ENCODE peak calls at places on chromosomes 4 and X, in four cellular contexts. S is tibial nerve, J is tibial artery, T is WERI-Rb-1. C is an unnamed sample.

GRCh38 chrX:11103006-11103405 is 8.1 kb upstream of the HCCS start:
- DNase-seq in S (no peak), J (no peak), T (no peak), C (no peak)

GRCh38 chrX:10119399-10119990 is 37.3 kb upstream of the CLCN4 start:
- DNase-seq in T (peak; percentile 64), S (peak; percentile 37), J (peak; percentile 71), C (peak; percentile 74)

GRCh38 chr4:95450294-95450693 is 98.5 kb downstream of the UNC5C start:
- DNase-seq in T (no peak), S (no peak), J (no peak), C (no peak)

GRCh38 chr4:117331817-117332216 is 246.4 kb upstream of the TRAM1L1 start:
- DNase-seq in S (no peak), J (no peak), T (no peak), C (no peak)

GRCh38 chr4:24160358-24160757 is 270.5 kb upstream of the PPARGC1A start:
- DNase-seq in T (no peak), J (no peak), S (no peak), C (no peak)

GRCh38 chr4:82892467-82892802 is 1.5 kb upstream of the SEC31A start:
- DNase-seq in J (no peak), S (no peak), T (no peak), C (no peak)

GRCh38 chrX:133983974-133984578 is 1.3 kb downstream of the GPC3 start:
- DNase-seq in S (no peak), T (no peak), J (no peak), C (no peak)

GRCh38 chr4:171157462-171158082 is 655.6 kb upstream of the GALNTL6 start:
- DNase-seq in S (no peak), J (no peak), T (no peak), C (no peak)

GRCh38 chrX:72142094-72142843 is 10.6 kb upstream of the RTL5 start:
- DNase-seq in J (no peak), S (no peak), T (peak; percentile 82), C (no peak)

GRCh38 chrX:74500067-74500466 is 78.8 kb downstream of the SLC16A2 start:
- DNase-seq in T (no peak), J (no peak), S (no peak), C (no peak)

GRCh38 chr4:155761916-155762315 is 3.1 kb downstream of the GUCY1B1 start:
- DNase-seq in S (no peak), T (no peak), J (no peak), C (no peak)

GRCh38 chrX:8629871-8630270 is 102.1 kb downstream of the ANOS1 start:
- DNase-seq in J (no peak), T (no peak), S (no peak), C (no peak)

GRCh38 chr4:166197166-166197565 is 324.1 kb downstream of the TLL1 start:
- DNase-seq in T (no peak), S (no peak), J (no peak), C (no peak)

GRCh38 chrX:134780908-134781307 is 122.6 kb upstream of the PLAC1 start:
- DNase-seq in T (no peak), S (no peak), J (no peak), C (no peak)

GRCh38 chr4:21181716-21182115 is 481.5 kb downstream of the PACRGL start:
- DNase-seq in T (no peak), S (no peak), J (no peak), C (no peak)

GRCh38 chr4:1576961-1577814 is 106.9 kb downstream of the FAM53A start:
- DNase-seq in J (no peak), S (no peak), T (no peak), C (no peak)

GRCh38 chr4:56757270-56757746 is 64.2 kb downstream of the SPINK2 start:
- DNase-seq in J (peak; percentile 22), T (peak; percentile 53), S (no peak), C (no peak)

GRCh38 chrX:31227250-31227649 is 155.4 kb upstream of the FTHL17 start:
- DNase-seq in T (no peak), J (no peak), S (no peak), C (no peak)

GRCh38 chrX:129606918-129607317 is 47.8 kb downstream of the APLN start:
- DNase-seq in J (peak; percentile 33), T (peak; percentile 47), S (peak; percentile 19), C (peak; percentile 77)

GRCh38 chrX:15404712-15405111 is 20.5 kb upstream of the VEGFD start:
- DNase-seq in S (peak; percentile 16), J (peak; percentile 41), T (no peak), C (no peak)

GRCh38 chr4:1012031-1012739 is 759 bp downstream of the FGFRL1 start:
- DNase-seq in T (peak; percentile 84), J (no peak), S (peak; percentile 23), C (no peak)

GRCh38 chrX:130704053-130705038 is 198.7 kb downstream of the ENOX2 start:
- DNase-seq in T (no peak), S (no peak), J (no peak), C (no peak)

GRCh38 chrX:39653656-39654055 is 444.1 kb downstream of the BCOR start:
- DNase-seq in T (peak; percentile 66), J (no peak), S (no peak), C (no peak)

GRCh38 chrX:151488677-151489076 is 74.8 kb upstream of the PASD1 start:
- DNase-seq in J (no peak), S (no peak), T (peak; percentile 27), C (no peak)

GRCh38 chr4:77697860-77698599 is 92.4 kb downstream of the CXCL13 start:
- DNase-seq in J (no peak), T (peak; percentile 19), S (no peak), C (no peak)

GRCh38 chr4:41874398-41874797 is 60.8 kb upstream of the TMEM33 start:
- DNase-seq in S (no peak), J (no peak), T (no peak), C (no peak)

GRCh38 chr4:146330392-146330791 is 116.1 kb downstream of the REELD1 start:
- DNase-seq in S (no peak), J (no peak), T (no peak), C (no peak)

DNA sequence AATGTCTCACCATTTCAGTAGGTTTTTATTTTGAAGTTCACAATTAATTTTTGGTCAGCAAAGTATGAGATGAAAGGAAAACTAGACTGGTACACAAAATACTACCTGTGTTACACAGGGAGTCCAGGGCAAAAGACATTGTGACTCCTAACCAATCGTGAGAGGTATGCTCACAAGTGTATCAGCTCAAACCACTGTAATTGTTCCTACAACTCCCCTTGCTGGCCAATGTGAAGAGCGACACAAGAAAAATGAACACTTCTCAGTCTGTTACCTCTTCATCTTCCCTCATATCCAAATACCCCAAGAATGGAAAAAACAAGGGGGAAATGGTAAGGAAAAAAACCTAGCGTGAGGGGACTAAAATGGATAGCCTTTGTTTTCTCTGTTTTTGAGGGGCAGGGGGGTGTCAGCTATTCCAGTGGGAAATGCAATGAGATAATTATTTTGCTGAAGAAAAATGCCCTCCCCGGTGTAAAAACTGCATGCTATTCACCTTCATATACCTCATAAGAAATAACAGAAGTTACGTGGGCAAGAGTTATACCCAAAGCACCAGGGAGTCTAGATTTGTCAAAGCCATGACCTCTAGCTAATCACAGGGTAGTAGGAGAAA is 30.6 kb upstream of the NSUN7 start:
- DNase-seq in J (no peak), S (no peak), T (peak; percentile 58), C (no peak)
- TF ChIP-seq CTCF in J (no peak), S (no peak), T (peak; percentile 72), C (no peak)

GRCh38 chr4:6702761-6703160 is 6.9 kb downstream of the MRFAP1L1 start:
- DNase-seq in J (no peak), T (no peak), S (no peak), C (no peak)

GRCh38 chr4:6703786-6704185 is 5.9 kb downstream of the MRFAP1L1 start:
- DNase-seq in J (no peak), S (no peak), T (no peak), C (no peak)

GRCh38 chr4:6705638-6706037 is 4.0 kb downstream of the MRFAP1L1 start:
- DNase-seq in S (no peak), T (no peak), J (no peak), C (no peak)

GRCh38 chr4:6709230-6710114 is at the start of gene MRFAP1L1:
- DNase-seq in T (peak; percentile 98), S (peak; percentile 96), J (peak; percentile 96), C (peak; percentile 93)

DNA sequence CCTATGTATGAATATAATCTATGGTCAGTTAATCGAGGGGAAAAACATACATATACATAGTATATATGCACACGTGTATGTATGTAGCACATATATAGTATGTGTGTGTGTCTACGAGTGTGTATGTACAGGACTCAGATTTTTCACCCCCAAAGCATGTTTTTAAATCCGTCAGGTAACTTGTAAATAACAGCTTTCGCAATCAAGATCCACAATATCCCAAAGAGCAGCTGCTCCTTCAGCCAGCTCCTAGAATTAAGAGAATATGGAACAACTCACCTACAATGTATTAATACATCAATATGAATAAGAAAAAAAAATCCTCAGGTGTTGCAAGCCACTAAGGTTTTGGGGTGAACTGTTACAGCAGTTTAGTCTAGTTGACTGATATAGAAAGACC is 3.5 kb downstream of the MRFAP1L1 start:
- DNase-seq in S (no peak), J (no peak), T (no peak), C (no peak)
- TF ChIP-seq CTCF in S (no peak), J (no peak), T (no peak), C (no peak)

GRCh38 chrX:117839544-117839943 is 277.1 kb downstream of the KLHL13 start:
- DNase-seq in J (no peak), T (peak; percentile 8), S (no peak), C (no peak)
- TF ChIP-seq CTCF in J (no peak), T (no peak), S (no peak), C (no peak)

GRCh38 chr4:33107813-33108212 is 2387.6 kb downstream of the PCDH7 start:
- DNase-seq in T (no peak), S (no peak), J (no peak), C (no peak)

DNA sequence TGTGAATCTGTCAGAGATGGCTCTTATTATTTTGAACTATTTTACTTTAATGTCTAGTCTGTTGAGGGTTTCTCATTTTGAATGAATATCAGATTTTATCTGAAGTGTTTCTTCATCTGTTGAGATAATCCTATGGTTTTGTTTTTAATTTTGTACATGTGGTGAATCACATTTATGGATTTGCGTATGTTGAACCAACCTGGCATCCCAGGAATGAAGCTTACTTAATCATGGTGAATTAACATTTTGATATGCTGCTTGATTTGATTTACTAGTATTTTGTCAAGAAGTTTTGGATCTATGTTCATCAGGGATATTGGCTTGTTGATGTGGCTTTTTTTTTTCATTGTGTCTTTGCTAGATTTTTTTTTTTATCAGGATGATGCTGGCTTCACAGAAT is 2390.9 kb downstream of the PCDH7 start:
- DNase-seq in J (no peak), S (no peak), T (no peak), C (no peak)
- TF ChIP-seq CTCF in J (no peak), S (no peak), T (no peak), C (no peak)

DNA sequence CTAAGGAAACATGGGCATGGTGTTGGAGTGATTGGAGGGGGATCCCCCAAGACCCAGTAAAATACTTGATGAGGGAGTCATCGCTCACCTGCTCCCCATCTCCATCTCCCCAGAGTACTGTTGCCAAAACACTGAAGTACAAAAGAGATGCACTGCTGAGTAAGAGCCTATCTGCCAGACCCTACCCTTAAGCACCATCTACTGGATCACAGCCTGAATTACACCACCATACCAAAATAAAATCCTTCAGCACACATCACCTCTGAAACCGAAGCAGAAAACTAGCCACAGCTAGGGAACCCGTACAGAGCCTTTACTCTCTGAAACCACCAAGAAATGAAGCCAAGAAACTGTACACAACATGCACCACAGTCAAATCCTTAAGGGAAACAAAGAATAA is 466.3 kb upstream of the ACTRT1 start:
- DNase-seq in T (peak; percentile 17), J (no peak), S (no peak), C (no peak)
- TF ChIP-seq CTCF in T (peak; percentile 73), J (no peak), S (no peak), C (no peak)

C was measured in mesothelial cell of epicardium.